ENCODE peak calls at places on chromosomes 11 and 22, in ten cellular contexts. N, I, H, U, R, X, Z, L, T and W are unnamed samples.

GRCh38 chr11:70104961-70105360 is 26.8 kb downstream of the ANO1 start:
- DNase-seq in N (no peak), I (no peak), H (no peak), U (no peak), R (no peak), X (no peak), Z (no peak), L (no peak), T (no peak), W (no peak)

GRCh38 chr11:33452806-33453205 is 195.6 kb downstream of the HIPK3 start:
- DNase-seq in N (no peak), I (no peak), H (no peak), U (no peak), R (peak), X (peak), Z (peak), L (no peak), T (no peak), W (no peak)

GRCh38 chr11:1909524-1909923 is 10.0 kb upstream of the TNNT3 start:
- DNase-seq in N (no peak), I (no peak), H (no peak), U (no peak), R (no peak), X (no peak), Z (no peak), L (no peak), T (no peak), W (no peak)

GRCh38 chr11:24886880-24887619 is 390.2 kb downstream of the LUZP2 start:
- DNase-seq in N (no peak), I (no peak), H (no peak), U (no peak), R (no peak), X (no peak), Z (no peak), L (no peak), T (no peak), W (no peak)

GRCh38 chr11:61567286-61568061 is 13.4 kb downstream of the SYT7 start:
- DNase-seq in N (peak), I (peak), H (peak), U (peak), R (peak), X (peak), Z (peak), L (peak), T (peak), W (peak)

GRCh38 chr11:81203876-81204275 is 1529.8 kb downstream of the FAM181B start:
- DNase-seq in N (no peak), I (no peak), H (no peak), U (no peak), R (no peak), X (no peak), Z (no peak), L (no peak), T (no peak), W (no peak)

GRCh38 chr22:35352214-35353111 is 28.4 kb upstream of the HMOX1 start:
- DNase-seq in N (peak), I (no peak), H (peak), U (peak), R (no peak), X (no peak), Z (no peak), L (peak), T (no peak), W (no peak)

GRCh38 chr11:81005595-81005994 is 1564.8 kb upstream of the TENM4 start:
- DNase-seq in N (no peak), I (no peak), H (no peak), U (no peak), R (peak), X (no peak), Z (peak), L (no peak), T (no peak), W (no peak)

GRCh38 chr22:35462558-35463230 is 62.8 kb downstream of the MCM5 start:
- DNase-seq in N (no peak), I (no peak), H (no peak), U (no peak), R (no peak), X (peak), Z (no peak), L (no peak), T (no peak), W (no peak)

GRCh38 chr11:61671527-61671926 is 8.7 kb upstream of the DAGLA start:
- DNase-seq in N (peak), I (no peak), H (no peak), U (peak), R (no peak), X (peak), Z (no peak), L (peak), T (no peak), W (peak)

GRCh38 chr11:34601085-34601444 is 19.8 kb upstream of the EHF start:
- DNase-seq in N (no peak), I (no peak), H (no peak), U (no peak), R (peak), X (no peak), Z (no peak), L (no peak), T (no peak), W (no peak)

GRCh38 chr11:117868815-117869642 is 7.4 kb downstream of the FXYD6 start:
- DNase-seq in N (no peak), I (no peak), H (no peak), U (no peak), R (no peak), X (no peak), Z (no peak), L (no peak), T (no peak), W (no peak)